ENCODE peak calls at places on chromosomes 12 and 14, in six cellular contexts. G, O, J, K, I and H are unnamed samples.

GRCh38 chr14:90796319-90796718 is 19.9 kb downstream of the TTC7B start:
- DNase-seq in I (no peak), G (no peak), K (no peak), J (no peak), O (no peak), H (no peak)

GRCh38 chr14:98489115-98489514 is 782.9 kb downstream of the BCL11B start:
- DNase-seq in I (no peak), O (no peak), J (no peak), G (no peak), K (no peak), H (no peak)

GRCh38 chr12:7693793-7694192 is 1.8 kb downstream of the GDF3 start:
- DNase-seq in J (no peak), O (no peak), I (no peak), G (no peak), K (no peak), H (no peak)

GRCh38 chr12:10968765-10969456 is 17.8 kb downstream of the TAS2R50 start:
- DNase-seq in J (no peak), O (peak), G (no peak), I (no peak), K (peak), H (no peak)

GRCh38 chr14:73710737-73711136 is 3.4 kb downstream of the PNMA1 start:
- DNase-seq in G (no peak), I (no peak), J (no peak), K (no peak), O (no peak), H (no peak)

GRCh38 chr12:2958432-2959193 is 584 bp upstream of the TEAD4 start:
- DNase-seq in O (peak), J (no peak), I (no peak), K (peak), G (no peak), H (peak)

GRCh38 chr12:12891646-12892355 is 439 bp downstream of the GPRC5A start:
- DNase-seq in J (no peak), G (no peak), I (no peak), K (no peak), O (no peak), H (no peak)

GRCh38 chr12:6697584-6698351 is 2.8 kb downstream of the PIANP start:
- DNase-seq in G (no peak), K (peak), I (no peak), O (peak), J (no peak), H (peak)

GRCh38 chr14:105507247-105507646 is 16.2 kb downstream of the TEDC1 start:
- DNase-seq in G (no peak), I (no peak), O (no peak), J (no peak), K (no peak), H (peak)

GRCh38 chr14:35944847-35945246 is 118.7 kb downstream of the BRMS1L start:
- DNase-seq in O (no peak), I (no peak), K (no peak), G (no peak), J (no peak), H (no peak)

GRCh38 chr14:36967892-36968555 is 204.4 kb downstream of the SLC25A21 start:
- DNase-seq in I (no peak), J (no peak), O (no peak), G (no peak), K (no peak), H (no peak)

GRCh38 chr14:35558680-35559079 is 24.7 kb downstream of the INSM2 start:
- DNase-seq in G (no peak), I (no peak), J (peak), K (no peak), O (no peak), H (no peak)

GRCh38 chr12:127770123-127770522 is 496.8 kb upstream of the TMEM132C start:
- DNase-seq in I (no peak), J (no peak), O (no peak), G (no peak), K (no peak), H (no peak)

GRCh38 chr14:68894123-68894522 is 85.0 kb downstream of the ACTN1 start:
- DNase-seq in J (no peak), G (no peak), K (peak), I (no peak), O (no peak), H (peak)